ENCODE peak calls at places on chromosomes 3 and 15, in six cellular contexts. One of them, this sample, is unnamed.
A peak's percentile ranks its signal among the peaks of the same experiment; 100 is the strongest.

GRCh38 chr15:31483053-31483923 is 156.7 kb downstream of the KLF13 start:
- DNase-seq in breast epithelium: no peak
- DNase-seq in vagina: no peak
- DNase-seq in fibroblast of the aortic adventitia: no peak
- DNase-seq in H9: peak; percentile 36
- DNase-seq in tibial artery: peak; percentile 61
- DNase-seq in this sample: no peak

GRCh38 chr3:174430986-174431385 is 428.1 kb upstream of the NAALADL2 start:
- DNase-seq in fibroblast of the aortic adventitia: no peak
- DNase-seq in tibial artery: no peak
- DNase-seq in vagina: no peak
- DNase-seq in H9: no peak
- DNase-seq in breast epithelium: no peak
- DNase-seq in this sample: no peak

GRCh38 chr3:100107227-100107626 is 7.1 kb downstream of the FILIP1L start:
- DNase-seq in breast epithelium: no peak
- DNase-seq in tibial artery: no peak
- DNase-seq in fibroblast of the aortic adventitia: no peak
- DNase-seq in H9: no peak
- DNase-seq in vagina: no peak
- DNase-seq in this sample: no peak

GRCh38 chr15:40511472-40512133 is 40.8 kb downstream of the CHST14 start:
- DNase-seq in tibial artery: peak; percentile 69
- DNase-seq in vagina: no peak
- DNase-seq in breast epithelium: peak; percentile 84
- DNase-seq in H9: peak; percentile 84
- DNase-seq in fibroblast of the aortic adventitia: peak; percentile 35
- DNase-seq in this sample: no peak

GRCh38 chr3:111577798-111578685 is 17.1 kb downstream of the ZBED2 start:
- DNase-seq in breast epithelium: no peak
- DNase-seq in tibial artery: no peak
- DNase-seq in fibroblast of the aortic adventitia: peak; percentile 90
- DNase-seq in H9: no peak
- DNase-seq in vagina: no peak
- DNase-seq in this sample: no peak

GRCh38 chr3:179732661-179733348 is 80.0 kb downstream of the USP13 start:
- DNase-seq in fibroblast of the aortic adventitia: no peak
- DNase-seq in vagina: no peak
- DNase-seq in H9: no peak
- DNase-seq in tibial artery: no peak
- DNase-seq in breast epithelium: no peak
- DNase-seq in this sample: no peak

GRCh38 chr15:55770261-55770660 is 27.3 kb upstream of the PRTG start:
- DNase-seq in H9: no peak
- DNase-seq in fibroblast of the aortic adventitia: no peak
- DNase-seq in vagina: no peak
- DNase-seq in breast epithelium: no peak
- DNase-seq in tibial artery: no peak
- DNase-seq in this sample: no peak

GRCh38 chr3:196661400-196661799 is 21.9 kb downstream of the NRROS start:
- DNase-seq in vagina: no peak
- DNase-seq in H9: no peak
- DNase-seq in fibroblast of the aortic adventitia: no peak
- DNase-seq in breast epithelium: peak; percentile 48
- DNase-seq in tibial artery: no peak
- DNase-seq in this sample: no peak

GRCh38 chr3:194532591-194532990 is 45.8 kb upstream of the ATP13A3 start:
- DNase-seq in breast epithelium: no peak
- DNase-seq in H9: no peak
- DNase-seq in fibroblast of the aortic adventitia: no peak
- DNase-seq in vagina: no peak
- DNase-seq in tibial artery: no peak
- DNase-seq in this sample: no peak

GRCh38 chr15:70154440-70155347 is 57.0 kb upstream of the TLE3 start:
- DNase-seq in H9: peak; percentile 38
- DNase-seq in breast epithelium: peak; percentile 10
- DNase-seq in fibroblast of the aortic adventitia: peak; percentile 21
- DNase-seq in tibial artery: no peak
- DNase-seq in vagina: no peak
- DNase-seq in this sample: peak; percentile 16

GRCh38 chr3:197847866-197848401 is 56.9 kb downstream of the LRCH3 start:
- DNase-seq in vagina: no peak
- DNase-seq in H9: no peak
- DNase-seq in breast epithelium: no peak
- DNase-seq in fibroblast of the aortic adventitia: peak; percentile 30
- DNase-seq in tibial artery: no peak
- DNase-seq in this sample: no peak

GRCh38 chr3:161274691-161275298 is 53.7 kb downstream of the NMD3 start:
- DNase-seq in breast epithelium: no peak
- DNase-seq in tibial artery: no peak
- DNase-seq in vagina: no peak
- DNase-seq in H9: peak; percentile 43
- DNase-seq in fibroblast of the aortic adventitia: peak; percentile 68
- DNase-seq in this sample: no peak
- TF ChIP-seq CTCF in breast epithelium: no peak
- TF ChIP-seq CTCF in tibial artery: peak; percentile 42
- TF ChIP-seq CTCF in vagina: no peak
- TF ChIP-seq CTCF in H9: peak; percentile 77
- TF ChIP-seq CTCF in fibroblast of the aortic adventitia: peak; percentile 69
- TF ChIP-seq CTCF in this sample: no peak

GRCh38 chr3:97138914-97139541 is 324.6 kb downstream of the EPHA6 start:
- DNase-seq in vagina: no peak
- DNase-seq in breast epithelium: no peak
- DNase-seq in H9: peak; percentile 67
- DNase-seq in fibroblast of the aortic adventitia: no peak
- DNase-seq in tibial artery: no peak
- DNase-seq in this sample: no peak
- TF ChIP-seq CTCF in vagina: no peak
- TF ChIP-seq CTCF in breast epithelium: no peak
- TF ChIP-seq CTCF in H9: peak; percentile 85
- TF ChIP-seq CTCF in fibroblast of the aortic adventitia: no peak
- TF ChIP-seq CTCF in tibial artery: no peak
- TF ChIP-seq CTCF in this sample: no peak

GRCh38 chr3:119812491-119813058 is 30.7 kb downstream of the NR1I2 start:
- DNase-seq in tibial artery: no peak
- DNase-seq in H9: no peak
- DNase-seq in fibroblast of the aortic adventitia: no peak
- DNase-seq in breast epithelium: no peak
- DNase-seq in vagina: no peak
- DNase-seq in this sample: no peak

GRCh38 chr3:119808843-119809242 is 26.9 kb downstream of the NR1I2 start:
- DNase-seq in H9: no peak
- DNase-seq in fibroblast of the aortic adventitia: no peak
- DNase-seq in tibial artery: no peak
- DNase-seq in breast epithelium: no peak
- DNase-seq in vagina: no peak
- DNase-seq in this sample: no peak

GRCh38 chr3:119809249-119810017 is 27.5 kb downstream of the NR1I2 start:
- DNase-seq in vagina: no peak
- DNase-seq in fibroblast of the aortic adventitia: no peak
- DNase-seq in breast epithelium: no peak
- DNase-seq in H9: no peak
- DNase-seq in tibial artery: no peak
- DNase-seq in this sample: no peak

GRCh38 chr3:119808244-119808643 is 26.3 kb downstream of the NR1I2 start:
- DNase-seq in fibroblast of the aortic adventitia: no peak
- DNase-seq in tibial artery: no peak
- DNase-seq in breast epithelium: no peak
- DNase-seq in vagina: no peak
- DNase-seq in H9: no peak
- DNase-seq in this sample: no peak

DNA sequence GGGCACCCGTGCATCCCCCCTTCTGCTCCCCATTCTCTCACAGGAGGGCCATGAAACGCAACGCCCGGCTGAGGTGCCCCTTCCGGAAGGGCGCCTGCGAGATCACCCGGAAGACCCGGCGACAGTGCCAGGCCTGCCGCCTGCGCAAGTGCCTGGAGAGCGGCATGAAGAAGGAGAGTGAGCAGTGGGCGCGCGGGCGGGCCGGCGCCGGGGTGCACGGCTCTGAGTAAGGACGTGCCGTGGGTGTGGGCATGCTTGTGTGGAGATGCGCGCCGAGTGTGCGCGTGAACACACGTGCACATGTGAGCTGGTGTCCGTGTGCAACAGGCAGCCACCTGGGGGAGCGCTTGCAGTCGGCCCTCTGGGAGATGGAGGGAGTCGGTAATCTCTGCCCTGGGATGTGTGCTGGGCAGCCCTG is 28.1 kb downstream of the NR1I2 start:
- DNase-seq in breast epithelium: no peak
- DNase-seq in tibial artery: no peak
- DNase-seq in fibroblast of the aortic adventitia: peak; percentile 16
- DNase-seq in vagina: no peak
- DNase-seq in H9: peak; percentile 43
- DNase-seq in this sample: no peak
- TF ChIP-seq CTCF in breast epithelium: no peak
- TF ChIP-seq CTCF in tibial artery: no peak
- TF ChIP-seq CTCF in fibroblast of the aortic adventitia: no peak
- TF ChIP-seq CTCF in vagina: no peak
- TF ChIP-seq CTCF in H9: no peak
- TF ChIP-seq CTCF in this sample: no peak

DNA sequence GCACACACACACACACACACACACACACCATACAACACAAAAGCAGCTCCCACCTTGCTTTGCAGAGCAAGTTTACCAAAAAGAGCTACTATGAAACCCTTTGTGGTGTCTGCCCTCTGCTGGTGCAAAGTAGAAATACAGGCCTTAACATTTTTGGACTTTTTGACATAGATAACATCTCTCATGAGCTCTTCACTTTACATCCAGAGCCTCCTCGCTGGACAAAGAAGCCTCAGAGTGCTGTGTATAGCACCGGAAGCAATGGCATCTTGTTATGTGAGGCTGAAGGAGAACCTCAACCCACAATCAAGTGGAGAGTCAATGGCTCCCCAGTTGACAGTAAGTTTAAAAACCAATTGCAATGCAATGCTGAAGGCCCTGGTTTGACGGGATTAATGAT is 157.9 kb downstream of the CHL1 start:
- DNase-seq in H9: peak; percentile 42
- DNase-seq in vagina: no peak
- DNase-seq in breast epithelium: no peak
- DNase-seq in fibroblast of the aortic adventitia: peak; percentile 37
- DNase-seq in tibial artery: no peak
- DNase-seq in this sample: no peak
- TF ChIP-seq CTCF in H9: peak; percentile 76
- TF ChIP-seq CTCF in vagina: peak; percentile 48
- TF ChIP-seq CTCF in breast epithelium: peak; percentile 87
- TF ChIP-seq CTCF in fibroblast of the aortic adventitia: peak; percentile 76
- TF ChIP-seq CTCF in tibial artery: peak; percentile 50
- TF ChIP-seq CTCF in this sample: no peak

GRCh38 chr15:64149424-64150235 is 1.9 kb upstream of the SNX22 start:
- DNase-seq in tibial artery: peak; percentile 16
- DNase-seq in H9: peak; percentile 64
- DNase-seq in fibroblast of the aortic adventitia: no peak
- DNase-seq in breast epithelium: no peak
- DNase-seq in vagina: no peak
- DNase-seq in this sample: no peak
- TF ChIP-seq CTCF in tibial artery: no peak
- TF ChIP-seq CTCF in H9: peak; percentile 56
- TF ChIP-seq CTCF in fibroblast of the aortic adventitia: peak; percentile 6
- TF ChIP-seq CTCF in breast epithelium: no peak
- TF ChIP-seq CTCF in vagina: no peak
- TF ChIP-seq CTCF in this sample: no peak

GRCh38 chr15:79283252-79284048 is 928 bp downstream of the ANKRD34C start:
- DNase-seq in tibial artery: no peak
- DNase-seq in H9: peak; percentile 80
- DNase-seq in fibroblast of the aortic adventitia: peak; percentile 30
- DNase-seq in vagina: no peak
- DNase-seq in breast epithelium: no peak
- DNase-seq in this sample: no peak
- TF ChIP-seq CTCF in tibial artery: no peak
- TF ChIP-seq CTCF in H9: no peak
- TF ChIP-seq CTCF in fibroblast of the aortic adventitia: no peak
- TF ChIP-seq CTCF in vagina: no peak
- TF ChIP-seq CTCF in breast epithelium: no peak
- TF ChIP-seq CTCF in this sample: no peak

DNA sequence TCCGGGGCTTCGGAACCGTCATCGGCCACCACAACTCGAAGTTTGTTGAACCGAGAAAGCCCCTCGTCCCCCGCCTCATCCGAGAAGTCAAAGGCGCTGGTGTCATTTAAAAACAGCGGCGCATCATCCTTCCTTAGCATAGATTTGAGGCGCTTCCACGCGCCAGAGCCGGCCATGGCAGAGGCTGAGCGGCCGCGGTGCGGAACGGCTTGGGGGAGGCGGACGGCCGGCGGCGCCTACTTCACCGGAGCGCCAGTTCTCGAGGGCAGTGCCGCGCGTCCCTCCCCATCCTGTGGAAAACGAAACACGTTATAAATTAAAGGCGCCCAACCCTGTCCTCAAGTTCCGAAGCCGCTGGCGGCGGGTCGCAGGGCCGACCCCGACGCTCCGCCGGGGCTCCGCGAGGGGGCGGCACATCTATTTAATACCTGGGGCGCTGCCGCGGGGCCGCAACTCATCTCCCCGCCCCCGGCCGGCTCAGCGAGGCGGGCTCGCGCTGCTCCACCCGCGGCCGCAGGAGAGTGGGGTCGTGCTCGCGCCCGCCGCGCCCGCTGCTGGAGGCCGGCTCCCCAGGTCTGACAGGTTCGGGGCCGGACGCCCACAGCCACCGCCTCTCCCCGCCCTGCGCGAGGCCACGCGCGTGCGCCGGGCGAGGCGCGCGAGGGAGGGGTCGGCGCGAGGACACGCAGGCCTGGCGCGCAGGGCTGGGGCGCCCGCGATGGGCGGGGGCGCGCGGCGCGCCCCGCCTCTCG is at the start of gene SLC30A4:
- DNase-seq in vagina: no peak
- DNase-seq in H9: peak; percentile 44
- DNase-seq in tibial artery: peak; percentile 83
- DNase-seq in fibroblast of the aortic adventitia: peak; percentile 51
- DNase-seq in breast epithelium: peak; percentile 58
- DNase-seq in this sample: peak; percentile 23
- TF ChIP-seq CTCF in vagina: peak; percentile 48
- TF ChIP-seq CTCF in H9: peak; percentile 54
- TF ChIP-seq CTCF in tibial artery: peak; percentile 37
- TF ChIP-seq CTCF in fibroblast of the aortic adventitia: peak; percentile 40
- TF ChIP-seq CTCF in breast epithelium: peak; percentile 45
- TF ChIP-seq CTCF in this sample: no peak

GRCh38 chr15:51846463-51847230 is 17.2 kb downstream of the TMOD3 start:
- DNase-seq in tibial artery: no peak
- DNase-seq in vagina: no peak
- DNase-seq in breast epithelium: no peak
- DNase-seq in H9: no peak
- DNase-seq in fibroblast of the aortic adventitia: peak; percentile 88
- DNase-seq in this sample: no peak
- TF ChIP-seq CTCF in tibial artery: no peak
- TF ChIP-seq CTCF in vagina: no peak
- TF ChIP-seq CTCF in breast epithelium: no peak
- TF ChIP-seq CTCF in H9: no peak
- TF ChIP-seq CTCF in fibroblast of the aortic adventitia: no peak
- TF ChIP-seq CTCF in this sample: no peak